ENCODE peak calls at places on chromosomes 2 and 18, in six cellular contexts. F, Z, E, T, H and N are unnamed samples.

GRCh38 chr2:142989276-142990204 is 112.1 kb downstream of the KYNU start:
- DNase-seq in F (no peak), Z (no peak), E (no peak), T (no peak), H (no peak), N (no peak)

GRCh38 chr2:176751314-176751713 is 461.3 kb upstream of the HNRNPA3 start:
- DNase-seq in F (no peak), Z (no peak), E (no peak), T (no peak), H (no peak), N (no peak)

GRCh38 chr2:231661422-231662027 is 46.8 kb upstream of the PTMA start:
- DNase-seq in F (no peak), Z (no peak), E (no peak), T (no peak), H (no peak), N (no peak)

GRCh38 chr18:32049393-32050161 is 31.0 kb downstream of the RNF125 start:
- DNase-seq in F (no peak), Z (no peak), E (no peak), T (no peak), H (no peak), N (no peak)

GRCh38 chr18:49697757-49698595 is 115.4 kb downstream of the ACAA2 start:
- DNase-seq in F (no peak), Z (peak), E (no peak), T (no peak), H (no peak), N (no peak)

GRCh38 chr2:54207666-54208195 is 48.3 kb downstream of the TSPYL6 start:
- DNase-seq in F (no peak), Z (no peak), E (no peak), T (no peak), H (no peak), N (no peak)

GRCh38 chr2:22078701-22079100 is 954.9 kb downstream of the TDRD15 start:
- DNase-seq in F (no peak), Z (no peak), E (no peak), T (no peak), H (no peak), N (no peak)

GRCh38 chr2:143704432-143705106 is 575.4 kb downstream of the ARHGAP15 start:
- DNase-seq in F (no peak), Z (no peak), E (no peak), T (no peak), H (no peak), N (no peak)

GRCh38 chr2:144242311-144242710 is 277.6 kb downstream of the ZEB2 start:
- DNase-seq in F (no peak), Z (no peak), E (no peak), T (no peak), H (no peak), N (no peak)

GRCh38 chr2:240255811-240256703 is 115.6 kb upstream of the OTOS start:
- DNase-seq in F (no peak), Z (peak), E (peak), T (no peak), H (peak), N (no peak)

GRCh38 chr18:59536181-59536580 is 161.0 kb downstream of the CCBE1 start:
- DNase-seq in F (no peak), Z (no peak), E (no peak), T (no peak), H (no peak), N (no peak)

GRCh38 chr2:203446071-203446481 is 89.0 kb downstream of the RAPH1 start:
- DNase-seq in F (no peak), Z (no peak), E (no peak), T (no peak), H (no peak), N (no peak)

GRCh38 chr2:74368499-74368898 is 11.6 kb downstream of the DCTN1 start:
- DNase-seq in F (no peak), Z (no peak), E (no peak), T (no peak), H (no peak), N (no peak)

GRCh38 chr2:11950894-11951293 is 204.5 kb downstream of the LPIN1 start:
- DNase-seq in F (no peak), Z (no peak), E (no peak), T (no peak), H (no peak), N (no peak)
- TF ChIP-seq CTCF in F (no peak), Z (no peak), E (no peak), T (no peak), H (no peak), N (no peak)

DNA sequence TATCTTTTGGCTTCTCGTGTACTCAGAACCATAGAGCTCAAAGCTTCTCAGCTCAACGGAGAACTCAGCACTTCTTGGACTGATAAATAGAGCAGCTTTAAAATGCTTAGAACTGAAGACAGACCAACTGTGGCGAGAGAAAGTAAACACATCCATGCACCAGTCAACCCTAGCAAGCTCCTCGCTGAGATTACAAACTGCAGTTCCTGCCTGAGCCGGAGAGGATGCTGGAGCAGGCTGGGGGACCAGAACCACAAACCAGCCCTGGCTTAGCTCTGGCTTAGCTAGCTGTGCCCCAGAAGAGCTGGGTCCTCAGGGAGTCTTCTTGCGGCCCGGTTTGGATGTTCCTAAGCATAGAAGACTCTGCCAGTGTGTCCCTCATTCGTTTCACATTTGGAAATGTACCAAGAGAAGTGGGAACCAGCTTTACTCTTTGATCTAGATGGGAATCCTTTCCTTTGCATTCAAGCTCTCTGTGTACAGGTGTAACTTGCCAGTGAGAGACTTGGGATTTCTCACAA is 5.6 kb downstream of the PAX8 start:
- DNase-seq in F (no peak), Z (peak), E (no peak), T (peak), H (no peak), N (no peak)
- TF ChIP-seq CTCF in F (no peak), Z (peak), E (peak), T (no peak), H (no peak), N (no peak)

DNA sequence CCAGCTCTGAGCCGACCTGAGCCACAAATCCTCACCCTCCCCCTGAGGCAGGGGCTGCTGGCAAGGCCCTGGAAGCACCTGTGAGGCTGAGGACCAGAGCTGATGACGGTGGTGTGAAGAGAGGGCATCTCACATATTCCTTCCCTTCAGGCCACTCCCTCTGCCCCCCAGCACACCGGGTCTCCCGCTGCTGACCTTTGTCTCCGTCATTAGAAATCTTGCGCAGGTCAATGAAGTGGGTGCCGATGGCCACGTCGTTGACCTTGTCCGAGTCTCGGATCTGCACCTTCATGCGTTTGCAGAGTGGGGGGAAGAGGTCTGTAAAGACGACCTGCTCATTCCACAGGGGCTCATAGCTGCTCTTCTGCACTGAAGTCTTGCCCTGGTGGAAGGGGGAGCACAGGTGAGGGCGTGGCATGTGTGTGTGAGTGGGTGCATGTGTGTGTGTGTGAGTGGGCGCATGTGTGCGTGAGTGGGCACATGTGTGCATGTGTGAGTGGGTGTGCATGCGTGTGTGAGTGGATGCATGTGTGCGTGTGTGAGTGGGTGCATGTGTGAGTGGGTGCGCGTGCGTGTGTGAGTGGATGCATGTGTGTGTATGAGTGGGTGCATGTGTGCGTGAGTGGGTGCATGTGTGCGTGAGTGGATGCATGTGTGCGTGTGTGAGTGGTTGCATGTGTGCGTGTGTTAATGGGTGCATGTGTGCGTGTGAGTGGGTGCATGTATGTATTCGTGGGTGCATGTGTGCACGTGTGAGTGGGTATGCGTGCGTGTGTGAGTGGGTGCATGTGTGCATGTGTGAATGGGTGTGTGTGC is 4.5 kb upstream of the OTOF start:
- DNase-seq in F (no peak), Z (no peak), E (no peak), T (no peak), H (no peak), N (no peak)
- TF ChIP-seq CTCF in F (no peak), Z (no peak), E (no peak), T (no peak), H (no peak), N (no peak)

DNA sequence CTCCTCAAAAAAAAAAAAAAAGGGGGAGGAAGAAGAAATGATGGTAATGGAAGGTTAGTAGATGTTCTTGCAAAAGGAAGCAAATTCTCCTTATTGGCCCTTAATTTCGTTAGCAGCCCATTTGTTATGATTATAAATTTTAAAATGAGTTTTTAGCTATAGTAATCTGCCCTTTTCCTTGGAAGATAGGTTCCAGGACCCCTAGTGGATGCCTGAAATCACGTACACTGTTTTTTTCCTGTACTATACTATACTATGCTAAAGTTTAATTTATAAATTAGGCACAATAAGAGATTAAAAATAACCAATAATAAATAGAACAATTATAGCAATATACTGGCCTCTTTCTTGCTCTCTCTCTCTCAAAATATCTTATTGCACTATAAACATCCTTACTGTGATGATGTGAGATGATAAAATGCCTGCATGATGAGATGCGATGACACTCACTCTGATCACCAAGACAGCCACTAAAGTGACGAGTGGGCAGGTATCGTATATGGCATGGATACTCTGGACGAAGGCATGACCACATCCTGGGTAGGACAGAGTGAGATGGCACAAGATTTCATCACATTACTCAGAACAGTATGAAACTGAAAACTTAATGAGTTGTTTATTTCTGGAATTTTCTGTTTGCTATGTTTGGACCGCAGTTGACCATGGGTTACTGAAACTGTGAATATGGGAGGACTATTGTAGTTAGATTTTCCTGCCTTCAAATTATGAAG is 87.2 kb downstream of the KCTD18 start:
- DNase-seq in F (no peak), Z (no peak), E (no peak), T (no peak), H (no peak), N (no peak)
- TF ChIP-seq CTCF in F (no peak), Z (peak), E (peak), T (no peak), H (no peak), N (peak)

DNA sequence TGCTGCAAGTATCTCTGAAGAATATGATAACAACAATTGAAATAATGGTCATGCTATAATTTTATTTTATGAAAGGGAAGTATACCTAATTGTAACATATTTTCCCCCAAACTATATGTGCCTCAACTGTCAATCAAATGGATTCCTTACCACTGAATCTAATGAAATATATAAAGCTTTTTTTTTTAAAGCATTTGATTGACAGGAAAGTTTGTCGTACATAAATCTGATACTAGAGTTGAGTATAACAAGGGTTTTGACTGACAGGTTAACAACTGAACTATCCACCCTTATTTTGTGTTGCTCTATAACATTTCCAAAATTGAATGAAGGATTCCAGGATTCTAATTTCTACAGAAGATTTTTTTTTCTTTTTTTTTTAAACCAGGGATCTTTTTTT is 1333.3 kb upstream of the SLC39A10 start:
- DNase-seq in F (no peak), Z (no peak), E (no peak), T (no peak), H (no peak), N (no peak)
- TF ChIP-seq CTCF in F (no peak), Z (no peak), E (no peak), T (no peak), H (no peak), N (no peak)

DNA sequence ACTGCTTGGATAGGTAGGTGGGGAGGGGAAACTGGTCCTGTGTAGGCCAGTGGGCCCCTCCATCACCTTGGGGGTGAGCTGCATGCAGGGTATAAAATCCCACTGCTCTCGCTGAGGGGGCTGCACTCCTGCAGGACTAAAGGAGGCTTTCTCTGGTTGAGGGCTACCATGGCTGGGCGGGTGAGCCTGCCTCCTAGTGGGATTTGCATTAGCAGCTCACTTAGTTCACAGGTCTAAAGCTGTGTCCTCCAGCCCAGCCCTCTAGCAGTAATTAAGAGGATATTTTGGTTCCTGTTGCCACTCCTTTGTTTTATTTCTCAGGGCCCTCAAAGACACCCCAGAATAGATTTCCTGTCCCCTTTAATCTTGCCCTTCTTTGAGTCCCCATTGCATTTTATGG is 24.6 kb downstream of the TMEM127 start:
- DNase-seq in F (no peak), Z (peak), E (no peak), T (no peak), H (no peak), N (no peak)
- TF ChIP-seq CTCF in F (no peak), Z (peak), E (no peak), T (no peak), H (no peak), N (no peak)